ENCODE peak calls at places on chromosomes 12 and 14, in eight cellular contexts. One of them, this sample, is unnamed.

GRCh38 chr12:85253823-85254222 is 26.2 kb upstream of the ALX1 start:
- DNase-seq in stimulated activated CD8-positive, alpha-beta memory T cell treated with anti-CD3 and anti-CD28 coated beads, Interleukin-12 subunit alpha, Interleukin-12 subunit beta, amount 100 ng/mL, for 1 hour: no peak
- DNase-seq in amniotic epithelial cell: no peak
- DNase-seq in progenitor cell of endocrine pancreas: no peak
- DNase-seq in bronchial epithelial cell: peak; percentile 6
- DNase-seq in mesendoderm: no peak
- DNase-seq in brain microvascular endothelial cell: peak; percentile 24
- DNase-seq in activated gamma-delta T cell treated with Interleukin-2 at 50 U/mL for 16 hours: no peak
- DNase-seq in this sample: no peak

GRCh38 chr14:91245029-91245428 is 525 bp upstream of the GPR68 start:
- DNase-seq in brain microvascular endothelial cell: no peak
- DNase-seq in activated gamma-delta T cell treated with Interleukin-2 at 50 U/mL for 16 hours: peak; percentile 68
- DNase-seq in stimulated activated CD8-positive, alpha-beta memory T cell treated with anti-CD3 and anti-CD28 coated beads, Interleukin-12 subunit alpha, Interleukin-12 subunit beta, amount 100 ng/mL, for 1 hour: peak; percentile 37
- DNase-seq in progenitor cell of endocrine pancreas: no peak
- DNase-seq in mesendoderm: no peak
- DNase-seq in bronchial epithelial cell: no peak
- DNase-seq in amniotic epithelial cell: no peak
- DNase-seq in this sample: peak; percentile 59

GRCh38 chr12:53207042-53207441 is at the start of gene ITGB7:
- DNase-seq in brain microvascular endothelial cell: no peak
- DNase-seq in progenitor cell of endocrine pancreas: no peak
- DNase-seq in mesendoderm: no peak
- DNase-seq in stimulated activated CD8-positive, alpha-beta memory T cell treated with anti-CD3 and anti-CD28 coated beads, Interleukin-12 subunit alpha, Interleukin-12 subunit beta, amount 100 ng/mL, for 1 hour: peak; percentile 52
- DNase-seq in amniotic epithelial cell: no peak
- DNase-seq in activated gamma-delta T cell treated with Interleukin-2 at 50 U/mL for 16 hours: peak; percentile 77
- DNase-seq in bronchial epithelial cell: no peak
- DNase-seq in this sample: peak; percentile 59

GRCh38 chr12:111034911-111035577 is 114.7 kb upstream of the MYL2 start:
- DNase-seq in progenitor cell of endocrine pancreas: peak; percentile 41
- DNase-seq in brain microvascular endothelial cell: no peak
- DNase-seq in stimulated activated CD8-positive, alpha-beta memory T cell treated with anti-CD3 and anti-CD28 coated beads, Interleukin-12 subunit alpha, Interleukin-12 subunit beta, amount 100 ng/mL, for 1 hour: no peak
- DNase-seq in bronchial epithelial cell: no peak
- DNase-seq in activated gamma-delta T cell treated with Interleukin-2 at 50 U/mL for 16 hours: no peak
- DNase-seq in mesendoderm: peak; percentile 81
- DNase-seq in amniotic epithelial cell: no peak
- DNase-seq in this sample: no peak

GRCh38 chr12:85568395-85569103 is 267.7 kb downstream of the RASSF9 start:
- DNase-seq in brain microvascular endothelial cell: no peak
- DNase-seq in bronchial epithelial cell: peak; percentile 25
- DNase-seq in activated gamma-delta T cell treated with Interleukin-2 at 50 U/mL for 16 hours: no peak
- DNase-seq in mesendoderm: no peak
- DNase-seq in progenitor cell of endocrine pancreas: no peak
- DNase-seq in stimulated activated CD8-positive, alpha-beta memory T cell treated with anti-CD3 and anti-CD28 coated beads, Interleukin-12 subunit alpha, Interleukin-12 subunit beta, amount 100 ng/mL, for 1 hour: no peak
- DNase-seq in amniotic epithelial cell: no peak
- DNase-seq in this sample: no peak

GRCh38 chr14:98958048-98959031 is 313.7 kb downstream of the BCL11B start:
- DNase-seq in amniotic epithelial cell: no peak
- DNase-seq in stimulated activated CD8-positive, alpha-beta memory T cell treated with anti-CD3 and anti-CD28 coated beads, Interleukin-12 subunit alpha, Interleukin-12 subunit beta, amount 100 ng/mL, for 1 hour: no peak
- DNase-seq in brain microvascular endothelial cell: no peak
- DNase-seq in mesendoderm: no peak
- DNase-seq in activated gamma-delta T cell treated with Interleukin-2 at 50 U/mL for 16 hours: no peak
- DNase-seq in progenitor cell of endocrine pancreas: no peak
- DNase-seq in bronchial epithelial cell: no peak
- DNase-seq in this sample: no peak

GRCh38 chr14:51236314-51236713 is 3.7 kb upstream of the TMX1 start:
- DNase-seq in bronchial epithelial cell: peak; percentile 86
- DNase-seq in amniotic epithelial cell: peak; percentile 71
- DNase-seq in progenitor cell of endocrine pancreas: no peak
- DNase-seq in activated gamma-delta T cell treated with Interleukin-2 at 50 U/mL for 16 hours: no peak
- DNase-seq in mesendoderm: peak; percentile 29
- DNase-seq in brain microvascular endothelial cell: peak; percentile 44
- DNase-seq in stimulated activated CD8-positive, alpha-beta memory T cell treated with anti-CD3 and anti-CD28 coated beads, Interleukin-12 subunit alpha, Interleukin-12 subunit beta, amount 100 ng/mL, for 1 hour: no peak
- DNase-seq in this sample: no peak

GRCh38 chr14:33936391-33936790 is 14.5 kb downstream of the EGLN3 start:
- DNase-seq in activated gamma-delta T cell treated with Interleukin-2 at 50 U/mL for 16 hours: no peak
- DNase-seq in stimulated activated CD8-positive, alpha-beta memory T cell treated with anti-CD3 and anti-CD28 coated beads, Interleukin-12 subunit alpha, Interleukin-12 subunit beta, amount 100 ng/mL, for 1 hour: no peak
- DNase-seq in brain microvascular endothelial cell: no peak
- DNase-seq in bronchial epithelial cell: no peak
- DNase-seq in amniotic epithelial cell: no peak
- DNase-seq in progenitor cell of endocrine pancreas: no peak
- DNase-seq in mesendoderm: no peak
- DNase-seq in this sample: no peak

GRCh38 chr14:59376691-59377090 is 88.5 kb downstream of the GPR135 start:
- DNase-seq in bronchial epithelial cell: no peak
- DNase-seq in stimulated activated CD8-positive, alpha-beta memory T cell treated with anti-CD3 and anti-CD28 coated beads, Interleukin-12 subunit alpha, Interleukin-12 subunit beta, amount 100 ng/mL, for 1 hour: no peak
- DNase-seq in activated gamma-delta T cell treated with Interleukin-2 at 50 U/mL for 16 hours: no peak
- DNase-seq in brain microvascular endothelial cell: no peak
- DNase-seq in amniotic epithelial cell: no peak
- DNase-seq in mesendoderm: no peak
- DNase-seq in progenitor cell of endocrine pancreas: no peak
- DNase-seq in this sample: no peak

GRCh38 chr14:101202627-101203404 is 299.3 kb upstream of the RTL1 start:
- DNase-seq in bronchial epithelial cell: no peak
- DNase-seq in progenitor cell of endocrine pancreas: peak; percentile 7
- DNase-seq in stimulated activated CD8-positive, alpha-beta memory T cell treated with anti-CD3 and anti-CD28 coated beads, Interleukin-12 subunit alpha, Interleukin-12 subunit beta, amount 100 ng/mL, for 1 hour: no peak
- DNase-seq in brain microvascular endothelial cell: no peak
- DNase-seq in amniotic epithelial cell: no peak
- DNase-seq in activated gamma-delta T cell treated with Interleukin-2 at 50 U/mL for 16 hours: no peak
- DNase-seq in mesendoderm: no peak
- DNase-seq in this sample: no peak

GRCh38 chr14:72553161-72553560 is 340.7 kb downstream of the DPF3 start:
- DNase-seq in progenitor cell of endocrine pancreas: no peak
- DNase-seq in mesendoderm: no peak
- DNase-seq in activated gamma-delta T cell treated with Interleukin-2 at 50 U/mL for 16 hours: no peak
- DNase-seq in bronchial epithelial cell: no peak
- DNase-seq in amniotic epithelial cell: no peak
- DNase-seq in brain microvascular endothelial cell: no peak
- DNase-seq in stimulated activated CD8-positive, alpha-beta memory T cell treated with anti-CD3 and anti-CD28 coated beads, Interleukin-12 subunit alpha, Interleukin-12 subunit beta, amount 100 ng/mL, for 1 hour: no peak
- DNase-seq in this sample: no peak

GRCh38 chr14:92425101-92425500 is 88.5 kb upstream of the RIN3 start:
- DNase-seq in amniotic epithelial cell: peak; percentile 59
- DNase-seq in brain microvascular endothelial cell: peak; percentile 64
- DNase-seq in activated gamma-delta T cell treated with Interleukin-2 at 50 U/mL for 16 hours: no peak
- DNase-seq in mesendoderm: peak; percentile 36
- DNase-seq in bronchial epithelial cell: peak; percentile 73
- DNase-seq in stimulated activated CD8-positive, alpha-beta memory T cell treated with anti-CD3 and anti-CD28 coated beads, Interleukin-12 subunit alpha, Interleukin-12 subunit beta, amount 100 ng/mL, for 1 hour: no peak
- DNase-seq in progenitor cell of endocrine pancreas: no peak
- DNase-seq in this sample: no peak

GRCh38 chr14:94961761-94962575 is 192.1 kb upstream of the GSC start:
- DNase-seq in amniotic epithelial cell: no peak
- DNase-seq in brain microvascular endothelial cell: no peak
- DNase-seq in bronchial epithelial cell: no peak
- DNase-seq in stimulated activated CD8-positive, alpha-beta memory T cell treated with anti-CD3 and anti-CD28 coated beads, Interleukin-12 subunit alpha, Interleukin-12 subunit beta, amount 100 ng/mL, for 1 hour: no peak
- DNase-seq in progenitor cell of endocrine pancreas: no peak
- DNase-seq in activated gamma-delta T cell treated with Interleukin-2 at 50 U/mL for 16 hours: no peak
- DNase-seq in mesendoderm: peak; percentile 60
- DNase-seq in this sample: no peak

GRCh38 chr14:65506801-65507200 is 94.3 kb downstream of the FUT8 start:
- DNase-seq in brain microvascular endothelial cell: no peak
- DNase-seq in progenitor cell of endocrine pancreas: no peak
- DNase-seq in activated gamma-delta T cell treated with Interleukin-2 at 50 U/mL for 16 hours: no peak
- DNase-seq in amniotic epithelial cell: no peak
- DNase-seq in mesendoderm: peak; percentile 42
- DNase-seq in bronchial epithelial cell: no peak
- DNase-seq in stimulated activated CD8-positive, alpha-beta memory T cell treated with anti-CD3 and anti-CD28 coated beads, Interleukin-12 subunit alpha, Interleukin-12 subunit beta, amount 100 ng/mL, for 1 hour: no peak
- DNase-seq in this sample: no peak

GRCh38 chr12:58893421-58893986 is 26.8 kb downstream of the LRIG3 start:
- DNase-seq in mesendoderm: no peak
- DNase-seq in progenitor cell of endocrine pancreas: no peak
- DNase-seq in activated gamma-delta T cell treated with Interleukin-2 at 50 U/mL for 16 hours: no peak
- DNase-seq in bronchial epithelial cell: no peak
- DNase-seq in stimulated activated CD8-positive, alpha-beta memory T cell treated with anti-CD3 and anti-CD28 coated beads, Interleukin-12 subunit alpha, Interleukin-12 subunit beta, amount 100 ng/mL, for 1 hour: no peak
- DNase-seq in brain microvascular endothelial cell: peak; percentile 18
- DNase-seq in amniotic epithelial cell: no peak
- DNase-seq in this sample: no peak

GRCh38 chr14:64796369-64796768 is 83.3 kb downstream of the SPTB start:
- DNase-seq in progenitor cell of endocrine pancreas: no peak
- DNase-seq in mesendoderm: no peak
- DNase-seq in stimulated activated CD8-positive, alpha-beta memory T cell treated with anti-CD3 and anti-CD28 coated beads, Interleukin-12 subunit alpha, Interleukin-12 subunit beta, amount 100 ng/mL, for 1 hour: no peak
- DNase-seq in brain microvascular endothelial cell: no peak
- DNase-seq in amniotic epithelial cell: no peak
- DNase-seq in activated gamma-delta T cell treated with Interleukin-2 at 50 U/mL for 16 hours: no peak
- DNase-seq in bronchial epithelial cell: no peak
- DNase-seq in this sample: no peak

GRCh38 chr12:90653051-90653450 is 301.9 kb downstream of the CCER1 start:
- DNase-seq in stimulated activated CD8-positive, alpha-beta memory T cell treated with anti-CD3 and anti-CD28 coated beads, Interleukin-12 subunit alpha, Interleukin-12 subunit beta, amount 100 ng/mL, for 1 hour: no peak
- DNase-seq in mesendoderm: peak; percentile 5
- DNase-seq in activated gamma-delta T cell treated with Interleukin-2 at 50 U/mL for 16 hours: no peak
- DNase-seq in amniotic epithelial cell: peak; percentile 48
- DNase-seq in brain microvascular endothelial cell: peak; percentile 25
- DNase-seq in progenitor cell of endocrine pancreas: no peak
- DNase-seq in bronchial epithelial cell: peak; percentile 53
- DNase-seq in this sample: no peak

GRCh38 chr14:84108746-84109457 is 1421.0 kb upstream of the FLRT2 start:
- DNase-seq in mesendoderm: no peak
- DNase-seq in amniotic epithelial cell: peak; percentile 37
- DNase-seq in progenitor cell of endocrine pancreas: no peak
- DNase-seq in bronchial epithelial cell: no peak
- DNase-seq in brain microvascular endothelial cell: peak; percentile 38
- DNase-seq in activated gamma-delta T cell treated with Interleukin-2 at 50 U/mL for 16 hours: no peak
- DNase-seq in stimulated activated CD8-positive, alpha-beta memory T cell treated with anti-CD3 and anti-CD28 coated beads, Interleukin-12 subunit alpha, Interleukin-12 subunit beta, amount 100 ng/mL, for 1 hour: no peak
- DNase-seq in this sample: no peak

GRCh38 chr14:34496679-34497513 is 34.9 kb upstream of the SPTSSA start:
- DNase-seq in activated gamma-delta T cell treated with Interleukin-2 at 50 U/mL for 16 hours: no peak
- DNase-seq in progenitor cell of endocrine pancreas: no peak
- DNase-seq in amniotic epithelial cell: peak; percentile 99
- DNase-seq in bronchial epithelial cell: peak; percentile 97
- DNase-seq in mesendoderm: peak; percentile 97
- DNase-seq in brain microvascular endothelial cell: peak; percentile 100
- DNase-seq in stimulated activated CD8-positive, alpha-beta memory T cell treated with anti-CD3 and anti-CD28 coated beads, Interleukin-12 subunit alpha, Interleukin-12 subunit beta, amount 100 ng/mL, for 1 hour: no peak
- DNase-seq in this sample: no peak

GRCh38 chr12:47768323-47768811 is 4.7 kb upstream of the SLC48A1 start:
- DNase-seq in progenitor cell of endocrine pancreas: no peak
- DNase-seq in brain microvascular endothelial cell: no peak
- DNase-seq in amniotic epithelial cell: peak; percentile 68
- DNase-seq in mesendoderm: peak; percentile 84
- DNase-seq in stimulated activated CD8-positive, alpha-beta memory T cell treated with anti-CD3 and anti-CD28 coated beads, Interleukin-12 subunit alpha, Interleukin-12 subunit beta, amount 100 ng/mL, for 1 hour: no peak
- DNase-seq in bronchial epithelial cell: peak; percentile 81
- DNase-seq in activated gamma-delta T cell treated with Interleukin-2 at 50 U/mL for 16 hours: no peak
- DNase-seq in this sample: no peak

GRCh38 chr14:92280554-92281262 is 42.3 kb upstream of the SLC24A4 start:
- DNase-seq in activated gamma-delta T cell treated with Interleukin-2 at 50 U/mL for 16 hours: peak; percentile 5
- DNase-seq in mesendoderm: no peak
- DNase-seq in progenitor cell of endocrine pancreas: no peak
- DNase-seq in bronchial epithelial cell: no peak
- DNase-seq in brain microvascular endothelial cell: no peak
- DNase-seq in stimulated activated CD8-positive, alpha-beta memory T cell treated with anti-CD3 and anti-CD28 coated beads, Interleukin-12 subunit alpha, Interleukin-12 subunit beta, amount 100 ng/mL, for 1 hour: no peak
- DNase-seq in amniotic epithelial cell: no peak
- DNase-seq in this sample: no peak

GRCh38 chr14:55780156-55780946 is 200.3 kb downstream of the KTN1 start:
- DNase-seq in progenitor cell of endocrine pancreas: no peak
- DNase-seq in brain microvascular endothelial cell: peak; percentile 73
- DNase-seq in mesendoderm: no peak
- DNase-seq in amniotic epithelial cell: peak; percentile 90
- DNase-seq in activated gamma-delta T cell treated with Interleukin-2 at 50 U/mL for 16 hours: no peak
- DNase-seq in bronchial epithelial cell: peak; percentile 83
- DNase-seq in stimulated activated CD8-positive, alpha-beta memory T cell treated with anti-CD3 and anti-CD28 coated beads, Interleukin-12 subunit alpha, Interleukin-12 subunit beta, amount 100 ng/mL, for 1 hour: no peak
- DNase-seq in this sample: no peak

GRCh38 chr12:43578782-43579181 is 26.8 kb upstream of the ADAMTS20 start:
- DNase-seq in stimulated activated CD8-positive, alpha-beta memory T cell treated with anti-CD3 and anti-CD28 coated beads, Interleukin-12 subunit alpha, Interleukin-12 subunit beta, amount 100 ng/mL, for 1 hour: no peak
- DNase-seq in mesendoderm: peak; percentile 2
- DNase-seq in bronchial epithelial cell: peak; percentile 17
- DNase-seq in brain microvascular endothelial cell: peak; percentile 7
- DNase-seq in activated gamma-delta T cell treated with Interleukin-2 at 50 U/mL for 16 hours: no peak
- DNase-seq in amniotic epithelial cell: peak; percentile 14
- DNase-seq in progenitor cell of endocrine pancreas: no peak
- DNase-seq in this sample: no peak

GRCh38 chr12:101697930-101698781 is 716 bp downstream of the CHPT1 start:
- DNase-seq in activated gamma-delta T cell treated with Interleukin-2 at 50 U/mL for 16 hours: peak; percentile 5
- DNase-seq in stimulated activated CD8-positive, alpha-beta memory T cell treated with anti-CD3 and anti-CD28 coated beads, Interleukin-12 subunit alpha, Interleukin-12 subunit beta, amount 100 ng/mL, for 1 hour: no peak
- DNase-seq in amniotic epithelial cell: peak; percentile 31
- DNase-seq in mesendoderm: peak; percentile 32
- DNase-seq in progenitor cell of endocrine pancreas: no peak
- DNase-seq in brain microvascular endothelial cell: peak; percentile 4
- DNase-seq in bronchial epithelial cell: no peak
- DNase-seq in this sample: peak; percentile 35